ENCODE peak calls at places on chromosomes 6 and 20, in seven cellular contexts. N is GM12878, J is aorta, O is progenitor cell of endocrine pancreas, P is cardiac muscle cell, S is H54, Z is H4. B is an unnamed sample.

GRCh38 chr6:89117285-89118108 is at the start of gene SRSF12:
- DNase-seq in N (no peak), J (peak; percentile 88), O (peak; percentile 55), P (peak; percentile 65), S (peak; percentile 29), Z (no peak), B (no peak)

GRCh38 chr6:95439741-95440140 is 137.6 kb upstream of the MANEA start:
- DNase-seq in N (no peak), J (no peak), O (no peak), P (no peak), S (no peak), Z (no peak), B (no peak)

GRCh38 chr20:16530201-16530681 is 43.0 kb downstream of the KIF16B start:
- DNase-seq in N (no peak), J (no peak), O (no peak), P (no peak), S (peak; percentile 57), Z (peak; percentile 64), B (no peak)

GRCh38 chr6:150175611-150176151 is 32.8 kb downstream of the PPP1R14C start:
- DNase-seq in N (no peak), J (no peak), O (no peak), P (no peak), S (no peak), Z (no peak), B (no peak)

GRCh38 chr20:2172305-2173175 is 70.9 kb downstream of the STK35 start:
- DNase-seq in N (peak; percentile 1), J (peak; percentile 90), O (peak; percentile 56), P (peak; percentile 67), S (peak; percentile 73), Z (peak; percentile 43), B (peak; percentile 71)

GRCh38 chr6:53018443-53018842 is 23.4 kb upstream of the GSTA4 start:
- DNase-seq in N (no peak), J (no peak), O (no peak), P (no peak), S (no peak), Z (no peak), B (no peak)

GRCh38 chr6:116424001-116424400 is 37.2 kb upstream of the CALHM6 start:
- DNase-seq in N (no peak), J (no peak), O (no peak), P (no peak), S (no peak), Z (no peak), B (no peak)

GRCh38 chr6:13431059-13431656 is 56.2 kb downstream of the GFOD1 start:
- DNase-seq in N (peak; percentile 62), J (no peak), O (no peak), P (no peak), S (no peak), Z (no peak), B (no peak)

GRCh38 chr20:32442630-32443029 is 84.5 kb downstream of the ASXL1 start:
- DNase-seq in N (no peak), J (no peak), O (no peak), P (no peak), S (no peak), Z (no peak), B (no peak)

GRCh38 chr6:152531659-152532058 is 105.5 kb downstream of the SYNE1 start:
- DNase-seq in N (no peak), J (no peak), O (no peak), P (no peak), S (no peak), Z (no peak), B (no peak)

GRCh38 chr20:48455606-48456360 is 372.0 kb downstream of the PREX1 start:
- DNase-seq in N (no peak), J (no peak), O (no peak), P (no peak), S (no peak), Z (no peak), B (peak; percentile 17)

GRCh38 chr6:169047345-169047744 is 206.3 kb downstream of the THBS2 start:
- DNase-seq in N (no peak), J (no peak), O (no peak), P (no peak), S (no peak), Z (no peak), B (no peak)

GRCh38 chr6:89997456-89998445 is 103.5 kb downstream of the GJA10 start:
- DNase-seq in N (no peak), J (peak; percentile 81), O (no peak), P (peak; percentile 59), S (no peak), Z (peak; percentile 22), B (no peak)

GRCh38 chr6:134437376-134437775 is 119.5 kb upstream of the SGK1 start:
- DNase-seq in N (peak; percentile 15), J (no peak), O (no peak), P (peak; percentile 20), S (no peak), Z (no peak), B (peak; percentile 92)

GRCh38 chr6:88843040-88843439 is 120.4 kb downstream of the RNGTT start:
- DNase-seq in N (no peak), J (no peak), O (no peak), P (peak; percentile 74), S (no peak), Z (peak; percentile 12), B (no peak)

GRCh38 chr6:152151930-152152329 is 344.4 kb downstream of the ESR1 start:
- DNase-seq in N (no peak), J (no peak), O (no peak), P (no peak), S (no peak), Z (no peak), B (no peak)

GRCh38 chr6:149306967-149307366 is 10.5 kb upstream of the TAB2 start:
- DNase-seq in N (no peak), J (no peak), O (no peak), P (peak; percentile 72), S (no peak), Z (no peak), B (no peak)

GRCh38 chr20:21104466-21104761 is 1.7 kb downstream of the LINC00237 start:
- DNase-seq in N (no peak), J (no peak), O (no peak), P (no peak), S (no peak), Z (no peak), B (no peak)

GRCh38 chr6:162032620-162033019 is 694.9 kb downstream of the PRKN start:
- DNase-seq in N (no peak), J (no peak), O (no peak), P (peak; percentile 69), S (no peak), Z (no peak), B (no peak)

B was measured in CD14-positive monocyte.